ENCODE peak calls at places on chromosomes 2 and 18, in six cellular contexts. L is dorsolateral prefrontal cortex, V is T1000, I is fibroblast of lung, D is small intestine, M is sigmoid colon. Q is an unnamed sample.

GRCh38 chr2:134765987-134766386 is 47.2 kb upstream of the TMEM163 start:
- DNase-seq in L (no peak), V (no peak), I (no peak), D (no peak), M (no peak), Q (no peak)

GRCh38 chr2:192126426-192126825 is 68.3 kb downstream of the TMEFF2 start:
- DNase-seq in L (no peak), V (no peak), I (peak), D (no peak), M (no peak), Q (no peak)

GRCh38 chr18:57083485-57083884 is 63.4 kb upstream of the BOD1L2 start:
- DNase-seq in L (no peak), V (no peak), I (no peak), D (no peak), M (no peak), Q (no peak)

GRCh38 chr2:38030590-38031326 is 45.2 kb downstream of the CYP1B1 start:
- DNase-seq in L (no peak), V (no peak), I (no peak), D (no peak), M (no peak), Q (no peak)

GRCh38 chr2:176392125-176392704 is 123.0 kb downstream of the MTX2 start:
- DNase-seq in L (no peak), V (no peak), I (peak), D (no peak), M (no peak), Q (no peak)

GRCh38 chr2:232488097-232488711 is 570 bp upstream of the ECEL1 start:
- DNase-seq in L (no peak), V (no peak), I (no peak), D (no peak), M (no peak), Q (no peak)

GRCh38 chr2:47016172-47016913 is 100.7 kb upstream of the MCFD2 start:
- DNase-seq in L (no peak), V (peak), I (peak), D (peak), M (no peak), Q (no peak)

GRCh38 chr2:112788653-112789052 is 4.4 kb upstream of the IL1A start:
- DNase-seq in L (no peak), V (no peak), I (no peak), D (no peak), M (no peak), Q (no peak)

GRCh38 chr2:168459256-168459655 is 3.2 kb downstream of the CERS6 start:
- DNase-seq in L (no peak), V (no peak), I (no peak), D (no peak), M (no peak), Q (no peak)

GRCh38 chr2:43057026-43057741 is 169.2 kb downstream of the ZFP36L2 start:
- DNase-seq in L (peak), V (peak), I (no peak), D (no peak), M (peak), Q (peak)

GRCh38 chr2:57617327-57617726 is 429.3 kb upstream of the VRK2 start:
- DNase-seq in L (no peak), V (no peak), I (no peak), D (no peak), M (no peak), Q (no peak)

GRCh38 chr18:1846640-1847039 is 724.7 kb downstream of the METTL4 start:
- DNase-seq in L (no peak), V (no peak), I (peak), D (no peak), M (no peak), Q (no peak)

GRCh38 chr2:182642328-182642727 is 73.7 kb upstream of the DNAJC10 start:
- DNase-seq in L (peak), V (no peak), I (peak), D (peak), M (peak), Q (peak)

GRCh38 chr2:63872571-63873328 is 31.1 kb downstream of the UGP2 start:
- DNase-seq in L (no peak), V (no peak), I (peak), D (no peak), M (no peak), Q (no peak)

GRCh38 chr2:220779918-220780317 is 792.2 kb downstream of the EPHA4 start:
- DNase-seq in L (no peak), V (no peak), I (peak), D (no peak), M (no peak), Q (no peak)

GRCh38 chr2:236688563-236689392 is 119.2 kb downstream of the ACKR3 start:
- DNase-seq in L (no peak), V (no peak), I (no peak), D (no peak), M (no peak), Q (no peak)

GRCh38 chr2:163592954-163593622 is 142.7 kb downstream of the FIGN start:
- DNase-seq in L (no peak), V (no peak), I (no peak), D (no peak), M (no peak), Q (no peak)

Q was measured in head of caudate nucleus.